ENCODE peak calls at places on chromosome 9, in seven cellular contexts. E, F, H, S, K, A and Y are unnamed samples.
A peak's percentile ranks its signal among the peaks of the same experiment; 100 is the strongest.

GRCh38 chr9:38417003-38417965 is 7.0 kb downstream of the IGFBPL1 start:
- DNase-seq in E (no peak), F (no peak), H (peak; percentile 80), S (peak; percentile 70), K (peak; percentile 95), A (peak; percentile 78), Y (peak; percentile 13)

GRCh38 chr9:68895741-68896478 is 118.0 kb downstream of the PRKACG start:
- DNase-seq in E (no peak), F (no peak), H (no peak), S (no peak), K (no peak), A (no peak), Y (peak; percentile 44)

GRCh38 chr9:8652282-8652681 is 852.7 kb upstream of the DMAC1 start:
- DNase-seq in E (no peak), F (no peak), H (no peak), S (no peak), K (no peak), A (no peak), Y (no peak)

GRCh38 chr9:35526087-35526801 is 36.3 kb downstream of the RUSC2 start:
- DNase-seq in E (peak; percentile 64), F (no peak), H (no peak), S (peak; percentile 19), K (no peak), A (no peak), Y (peak; percentile 40)

GRCh38 chr9:92749934-92750315 is 14.7 kb downstream of the BICD2 start:
- DNase-seq in E (peak; percentile 32), F (no peak), H (no peak), S (peak; percentile 21), K (no peak), A (peak; percentile 76), Y (peak; percentile 47)

GRCh38 chr9:109272745-109273144 is 48.1 kb downstream of the EPB41L4B start:
- DNase-seq in E (peak; percentile 12), F (no peak), H (no peak), S (no peak), K (no peak), A (no peak), Y (no peak)

GRCh38 chr9:109181284-109181683 is 14.2 kb upstream of the FRRS1L start:
- DNase-seq in E (no peak), F (no peak), H (no peak), S (no peak), K (no peak), A (no peak), Y (no peak)

GRCh38 chr9:34546834-34547827 is 24.3 kb upstream of the ENHO start:
- DNase-seq in E (peak; percentile 70), F (peak; percentile 69), H (peak; percentile 85), S (peak; percentile 77), K (peak; percentile 93), A (peak; percentile 89), Y (peak; percentile 80)

GRCh38 chr9:132858756-132859155 is 19.3 kb downstream of the AK8 start:
- DNase-seq in E (no peak), F (no peak), H (no peak), S (no peak), K (no peak), A (no peak), Y (no peak)

GRCh38 chr9:113164536-113165300 is 13.9 kb downstream of the SLC31A2 start:
- DNase-seq in E (peak; percentile 58), F (no peak), H (no peak), S (no peak), K (no peak), A (peak; percentile 30), Y (peak; percentile 27)

GRCh38 chr9:88747768-88748167 is 212.8 kb downstream of the NXNL2 start:
- DNase-seq in E (peak; percentile 96), F (no peak), H (peak; percentile 62), S (no peak), K (no peak), A (peak; percentile 81), Y (peak; percentile 96)

GRCh38 chr9:108117775-108118174 is 628.2 kb upstream of the KLF4 start:
- DNase-seq in E (no peak), F (no peak), H (no peak), S (no peak), K (no peak), A (peak; percentile 85), Y (no peak)

GRCh38 chr9:88738708-88739107 is 203.7 kb downstream of the NXNL2 start:
- DNase-seq in E (peak; percentile 71), F (no peak), H (no peak), S (peak; percentile 5), K (no peak), A (no peak), Y (peak; percentile 41)

GRCh38 chr9:88748566-88749238 is 213.7 kb downstream of the NXNL2 start:
- DNase-seq in E (peak; percentile 81), F (no peak), H (no peak), S (peak; percentile 65), K (no peak), A (no peak), Y (peak; percentile 81)

GRCh38 chr9:107215381-107215780 is 67.7 kb upstream of the RAD23B start:
- DNase-seq in E (peak; percentile 47), F (no peak), H (no peak), S (peak; percentile 6), K (no peak), A (no peak), Y (peak; percentile 50)

GRCh38 chr9:32424616-32425015 is 40.2 kb downstream of the ACO1 start:
- DNase-seq in E (peak; percentile 17), F (no peak), H (no peak), S (no peak), K (no peak), A (no peak), Y (peak; percentile 81)

GRCh38 chr9:33186457-33187168 is 19.5 kb upstream of the B4GALT1 start:
- DNase-seq in E (peak; percentile 67), F (no peak), H (no peak), S (peak; percentile 81), K (no peak), A (no peak), Y (no peak)

GRCh38 chr9:111148390-111148993 is 110.2 kb upstream of the LPAR1 start:
- DNase-seq in E (peak; percentile 22), F (no peak), H (no peak), S (peak; percentile 28), K (no peak), A (no peak), Y (peak; percentile 32)

GRCh38 chr9:129979346-129979745 is 63.6 kb downstream of the FNBP1 start:
- DNase-seq in E (no peak), F (no peak), H (no peak), S (no peak), K (no peak), A (no peak), Y (no peak)

GRCh38 chr9:121285835-121286687 is 18.1 kb downstream of the GSN start:
- DNase-seq in E (peak; percentile 56), F (no peak), H (peak; percentile 70), S (peak; percentile 45), K (peak; percentile 61), A (peak; percentile 71), Y (peak; percentile 90)

GRCh38 chr9:102587231-102587630 is 407.9 kb upstream of the CYLC2 start:
- DNase-seq in E (no peak), F (no peak), H (no peak), S (no peak), K (no peak), A (peak; percentile 83), Y (no peak)

GRCh38 chr9:117704024-117704575 is at the start of gene TLR4:
- DNase-seq in E (no peak), F (peak; percentile 0), H (peak; percentile 38), S (peak; percentile 38), K (no peak), A (peak; percentile 25), Y (peak; percentile 87)

GRCh38 chr9:135787776-135788575 is 86.0 kb downstream of the KCNT1 start:
- DNase-seq in E (no peak), F (no peak), H (no peak), S (no peak), K (no peak), A (no peak), Y (no peak)

GRCh38 chr9:580652-581342 is 260.7 kb upstream of the DMRT1 start:
- DNase-seq in E (no peak), F (no peak), H (no peak), S (no peak), K (no peak), A (no peak), Y (no peak)

GRCh38 chr9:121681404-121681803 is 30.0 kb downstream of the DAB2IP start:
- DNase-seq in E (no peak), F (no peak), H (no peak), S (no peak), K (no peak), A (no peak), Y (no peak)

GRCh38 chr9:129814432-129815223 is 9.3 kb downstream of the TOR1A start:
- DNase-seq in E (no peak), F (no peak), H (no peak), S (no peak), K (no peak), A (no peak), Y (no peak)

GRCh38 chr9:73869261-73869660 is 627.9 kb upstream of the RORB start:
- DNase-seq in E (no peak), F (no peak), H (no peak), S (peak; percentile 22), K (no peak), A (no peak), Y (peak; percentile 42)

GRCh38 chr9:21967169-21967568 is 27.0 kb downstream of the CDKN2A start:
- DNase-seq in E (no peak), F (no peak), H (peak; percentile 50), S (no peak), K (no peak), A (peak; percentile 51), Y (no peak)
- H2AK5ac ChIP-seq in E (no peak overlapping the region), F (no peak overlapping the region), H (no peak overlapping the region), S (no peak overlapping the region), K (no peak overlapping the region), A (no peak overlapping the region), Y (no peak overlapping the region)

GRCh38 chr9:119177141-119177540 is 192.1 kb downstream of the BRINP1 start:
- DNase-seq in E (no peak), F (no peak), H (no peak), S (no peak), K (no peak), A (no peak), Y (no peak)
- H3K4ac ChIP-seq in E (no peak overlapping the region), F (no peak overlapping the region), H (no peak overlapping the region), S (no peak overlapping the region), K (no peak overlapping the region), A (no peak overlapping the region), Y (no peak overlapping the region)

DNA sequence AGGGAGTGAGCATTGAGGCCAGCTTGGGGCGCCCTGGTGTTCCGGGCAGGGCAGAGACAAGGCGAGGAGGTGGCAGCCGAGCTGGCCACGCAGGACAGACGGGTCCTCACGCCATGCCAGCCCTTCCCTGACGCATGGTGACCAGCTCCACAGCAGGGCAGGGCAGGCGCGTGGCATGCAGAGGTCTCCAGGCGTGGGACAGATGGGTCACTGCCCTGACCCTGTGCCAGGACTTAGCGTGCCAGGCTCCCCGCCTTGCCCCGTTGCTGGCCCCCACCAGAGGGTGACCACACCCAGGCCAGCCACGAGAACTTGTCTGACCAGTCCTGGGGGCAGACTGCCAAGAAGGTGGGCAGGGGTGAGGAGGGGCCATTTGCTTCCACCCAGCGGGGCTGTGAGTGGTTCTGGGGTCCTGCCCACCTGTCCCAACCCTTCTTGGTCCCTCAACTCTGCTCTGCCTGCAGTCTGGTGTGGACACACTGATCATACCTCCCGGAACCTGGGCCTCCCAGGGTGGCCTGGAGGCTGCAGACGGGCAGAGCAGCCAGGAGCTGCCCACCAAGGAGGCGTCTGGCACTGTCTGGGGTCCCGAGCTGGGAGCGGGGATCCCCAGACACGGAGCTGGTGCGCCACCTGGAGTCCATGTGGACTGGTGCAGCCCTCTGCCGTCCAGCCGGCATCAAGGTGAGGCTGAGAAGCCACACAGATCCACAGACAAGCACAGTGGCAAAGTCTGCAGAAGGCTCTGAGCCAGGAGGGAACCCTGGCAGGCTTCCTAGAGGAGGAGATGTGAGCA is at the start of gene RNF224:
- DNase-seq in E (peak; percentile 65), F (peak; percentile 74), H (peak; percentile 90), S (peak; percentile 87), K (peak; percentile 96), A (peak; percentile 85), Y (peak; percentile 76)
- H2AK5ac ChIP-seq in E (peak within 1 kb of the TSS; percentile 33), F (peak within 1 kb of the TSS; percentile 75), H (no peak within 1 kb of the TSS), S (peak within 1 kb of the TSS; percentile 44), K (peak within 1 kb of the TSS; percentile 70), A (no peak within 1 kb of the TSS), Y (no peak within 1 kb of the TSS)

GRCh38 chr9:124293712-124294504 is 36.2 kb downstream of the NEK6 start:
- DNase-seq in E (no peak), F (no peak), H (no peak), S (no peak), K (peak; percentile 59), A (peak; percentile 65), Y (peak; percentile 55)
- H3K4ac ChIP-seq in E (peak overlapping the region; percentile 26), F (peak overlapping the region; percentile 15), H (no peak overlapping the region), S (no peak overlapping the region), K (no peak overlapping the region), A (no peak overlapping the region), Y (peak overlapping the region; percentile 77)